ENCODE peak calls at places on chromosomes 2 and 18, in four cellular contexts. T is HCT116, Z is HepG2, G is Panc1. X is an unnamed sample.

GRCh38 chr2:136932700-136933099 is 167.4 kb downstream of the THSD7B start:
- DNase-seq in T (no peak), G (peak; percentile 8), Z (peak; percentile 30), X (no peak)

GRCh38 chr2:47033102-47033880 is 117.7 kb upstream of the MCFD2 start:
- DNase-seq in Z (peak; percentile 28), G (no peak), T (no peak), X (no peak)

GRCh38 chr2:127596311-127597045 is 49.5 kb upstream of the GPR17 start:
- DNase-seq in G (no peak), T (no peak), Z (no peak), X (no peak)

GRCh38 chr2:97870396-97870843 is 125.3 kb downstream of the TMEM131 start:
- DNase-seq in G (peak; percentile 71), T (peak; percentile 79), Z (peak; percentile 65), X (peak; percentile 18)

GRCh38 chr18:3541549-3542386 is 91.8 kb downstream of the TGIF1 start:
- DNase-seq in T (no peak), G (no peak), Z (no peak), X (no peak)

GRCh38 chr2:108446703-108447102 is 2.3 kb upstream of the GCC2 start:
- DNase-seq in G (no peak), T (no peak), Z (no peak), X (no peak)

GRCh38 chr18:58842978-58843661 is 21.6 kb upstream of the ZNF532 start:
- DNase-seq in Z (no peak), G (no peak), T (no peak), X (no peak)

GRCh38 chr2:45173513-45173912 is 164.3 kb upstream of the SIX2 start:
- DNase-seq in T (peak; percentile 59), G (peak; percentile 94), Z (no peak), X (no peak)

GRCh38 chr2:74917702-74918619 is 40.5 kb upstream of the POLE4 start:
- DNase-seq in Z (peak; percentile 91), G (peak; percentile 64), T (no peak), X (no peak)

GRCh38 chr2:10305715-10306114 is 3.0 kb downstream of the HPCAL1 start:
- DNase-seq in G (no peak), Z (peak; percentile 60), T (no peak), X (no peak)

GRCh38 chr18:48829443-48830149 is 121.2 kb downstream of the SMAD7 start:
- DNase-seq in T (no peak), Z (no peak), G (no peak), X (peak; percentile 60)

GRCh38 chr2:88919087-88919738 is 227.7 kb downstream of the RPIA start:
- DNase-seq in Z (peak; percentile 31), T (no peak), G (no peak), X (no peak)

GRCh38 chr2:191247381-191248057 is 2.3 kb downstream of the MYO1B start:
- DNase-seq in T (peak; percentile 23), Z (peak; percentile 98), G (no peak), X (no peak)

GRCh38 chr18:48163184-48164095 is 233.0 kb upstream of the SMAD2 start:
- DNase-seq in G (no peak), Z (no peak), T (no peak), X (no peak)

GRCh38 chr2:207064128-207064694 is 101.5 kb downstream of the KLF7 start:
- DNase-seq in Z (no peak), G (no peak), T (no peak), X (no peak)

GRCh38 chr2:177983183-177983788 is 89.3 kb downstream of the PDE11A start:
- DNase-seq in G (peak; percentile 33), T (peak; percentile 34), Z (peak; percentile 53), X (peak; percentile 72)

GRCh38 chr18:7370375-7370774 is 139.5 kb downstream of the LRRC30 start:
- DNase-seq in Z (no peak), T (no peak), G (no peak), X (no peak)

GRCh38 chr2:38215993-38216392 is 140.0 kb upstream of the CYP1B1 start:
- DNase-seq in G (peak; percentile 48), T (no peak), Z (no peak), X (no peak)

GRCh38 chr2:14988600-14988999 is 356.1 kb downstream of the LRATD1 start:
- DNase-seq in Z (no peak), T (no peak), G (no peak), X (no peak)

GRCh38 chr18:68676913-68677312 is 38.0 kb downstream of the TMX3 start:
- DNase-seq in G (no peak), Z (no peak), T (no peak), X (no peak)

GRCh38 chr2:98872526-98872925 is 63.5 kb downstream of the CRACDL start:
- DNase-seq in G (no peak), T (no peak), Z (no peak), X (no peak)

GRCh38 chr2:25168256-25169072 is at the start of gene POMC:
- DNase-seq in Z (no peak), T (no peak), G (no peak), X (no peak)

GRCh38 chr2:72182547-72183460 is 35.1 kb upstream of the CYP26B1 start:
- DNase-seq in Z (no peak), T (no peak), G (no peak), X (no peak)

GRCh38 chr2:63767307-63767706 is 74.4 kb upstream of the UGP2 start:
- DNase-seq in T (no peak), G (no peak), Z (no peak), X (no peak)
- TF ChIP-seq TCF7L2 in T (no peak), G (no peak), Z (no peak), X (no peak)

GRCh38 chr2:201158111-201158929 is 24.6 kb upstream of the CASP10 start:
- DNase-seq in G (peak; percentile 67), T (peak; percentile 61), Z (peak; percentile 91), X (peak; percentile 82)
- TF ChIP-seq TCF7L2 in G (no peak), T (no peak), Z (no peak), X (no peak)

GRCh38 chr2:11775384-11775783 is 29.0 kb downstream of the LPIN1 start:
- DNase-seq in T (no peak), G (no peak), Z (no peak), X (no peak)
- TF ChIP-seq TCF7L2 in T (no peak), G (no peak), Z (no peak), X (no peak)

GRCh38 chr2:232263295-232263694 is 115.3 kb upstream of the ALPP start:
- DNase-seq in T (no peak), G (no peak), Z (no peak), X (no peak)

GRCh38 chr2:232255033-232255432 is 123.5 kb upstream of the ALPP start:
- DNase-seq in T (no peak), Z (no peak), G (no peak), X (no peak)

GRCh38 chr2:232264081-232264480 is 114.5 kb upstream of the ALPP start:
- DNase-seq in T (no peak), G (no peak), Z (no peak), X (no peak)

GRCh38 chr2:232261776-232262175 is 116.8 kb upstream of the ALPP start:
- DNase-seq in T (no peak), G (no peak), Z (no peak), X (no peak)

GRCh38 chr2:232260075-232260474 is 118.5 kb upstream of the ALPP start:
- DNase-seq in Z (no peak), T (no peak), G (no peak), X (no peak)
- TF ChIP-seq TCF7L2 in Z (no peak), T (no peak), G (no peak), X (no peak)

GRCh38 chr2:238255146-238255545 is 15.3 kb upstream of the HES6 start:
- DNase-seq in Z (no peak), T (no peak), G (no peak), X (no peak)
- TF ChIP-seq TCF7L2 in Z (no peak), T (no peak), G (no peak), X (no peak)